ENCODE peak calls at places on chromosome 14, in six cellular contexts. L is progenitor cell of endocrine pancreas, K is KBM-7, W is NCI-H146, N is aorta, Y is neuronal stem cell. F is an unnamed sample.

GRCh38 chr14:20429801-20430669 is 5.9 kb downstream of the KLHL33 start:
- DNase-seq in K (no peak), L (no peak), N (no peak), Y (no peak), W (peak; percentile 28), F (no peak)

GRCh38 chr14:76434220-76434619 is 58.3 kb downstream of the ESRRB start:
- DNase-seq in Y (no peak), N (no peak), W (no peak), K (no peak), L (no peak), F (no peak)

GRCh38 chr14:85537526-85537925 is 7.6 kb downstream of the FLRT2 start:
- DNase-seq in W (no peak), K (no peak), Y (no peak), N (no peak), L (no peak), F (no peak)

GRCh38 chr14:103144085-103144484 is 20.8 kb downstream of the TNFAIP2 start:
- DNase-seq in N (no peak), Y (no peak), W (no peak), K (no peak), L (no peak), F (peak; percentile 99)

GRCh38 chr14:28677381-28677780 is 89.2 kb upstream of the FOXG1 start:
- DNase-seq in W (no peak), L (no peak), K (no peak), Y (no peak), N (no peak), F (no peak)

GRCh38 chr14:97602438-97603117 is 805.4 kb downstream of the VRK1 start:
- DNase-seq in N (no peak), W (no peak), L (no peak), Y (no peak), K (no peak), F (no peak)

GRCh38 chr14:50233335-50234250 is 2.2 kb upstream of the SOS2 start:
- DNase-seq in W (peak; percentile 9), Y (no peak), K (no peak), L (no peak), N (no peak), F (no peak)

GRCh38 chr14:22981090-22982012 is 1.0 kb downstream of the AJUBA start:
- DNase-seq in Y (no peak), L (no peak), K (no peak), N (peak; percentile 55), W (no peak), F (no peak)

GRCh38 chr14:86766469-86766868 is 1226.5 kb downstream of the GALC start:
- DNase-seq in W (no peak), K (no peak), N (no peak), L (no peak), Y (no peak), F (no peak)

GRCh38 chr14:29548948-29549370 is 378.7 kb downstream of the PRKD1 start:
- DNase-seq in K (peak; percentile 60), L (no peak), Y (peak; percentile 47), N (no peak), W (peak; percentile 75), F (no peak)

GRCh38 chr14:50063876-50064420 is 52.4 kb downstream of the VCPKMT start:
- DNase-seq in Y (no peak), K (no peak), L (no peak), N (no peak), W (no peak), F (no peak)

F was measured in PC-9.